ENCODE peak calls at places on chromosomes 11 and 22, in five cellular contexts. One of them, this sample, is unnamed.

GRCh38 chr11:100805509-100806199 is 118.6 kb downstream of the ARHGAP42 start:
- DNase-seq in dorsolateral prefrontal cortex: no peak
- DNase-seq in HepG2: no peak
- DNase-seq in fibroblast of lung: peak
- DNase-seq in CD8-positive, alpha-beta T cell: no peak
- DNase-seq in this sample: no peak

GRCh38 chr22:17257578-17257977 is 38.3 kb upstream of the ADA2 start:
- DNase-seq in CD8-positive, alpha-beta T cell: no peak
- DNase-seq in HepG2: no peak
- DNase-seq in dorsolateral prefrontal cortex: no peak
- DNase-seq in fibroblast of lung: no peak
- DNase-seq in this sample: no peak

GRCh38 chr22:41931701-41932269 is 5.2 kb upstream of the TNFRSF13C start:
- DNase-seq in HepG2: no peak
- DNase-seq in CD8-positive, alpha-beta T cell: no peak
- DNase-seq in dorsolateral prefrontal cortex: no peak
- DNase-seq in fibroblast of lung: no peak
- DNase-seq in this sample: no peak

GRCh38 chr22:19482297-19482696 is 2.6 kb downstream of the CDC45 start:
- DNase-seq in dorsolateral prefrontal cortex: no peak
- DNase-seq in fibroblast of lung: no peak
- DNase-seq in HepG2: no peak
- DNase-seq in CD8-positive, alpha-beta T cell: no peak
- DNase-seq in this sample: no peak

GRCh38 chr11:17532814-17533213 is 11.4 kb downstream of the USH1C start:
- DNase-seq in dorsolateral prefrontal cortex: no peak
- DNase-seq in CD8-positive, alpha-beta T cell: no peak
- DNase-seq in HepG2: peak
- DNase-seq in fibroblast of lung: no peak
- DNase-seq in this sample: no peak

GRCh38 chr11:120318906-120319305 is 6.2 kb upstream of the TLCD5 start:
- DNase-seq in HepG2: no peak
- DNase-seq in dorsolateral prefrontal cortex: no peak
- DNase-seq in fibroblast of lung: no peak
- DNase-seq in CD8-positive, alpha-beta T cell: no peak
- DNase-seq in this sample: no peak

GRCh38 chr22:37053310-37054077 is 2.0 kb downstream of the KCTD17 start:
- DNase-seq in CD8-positive, alpha-beta T cell: no peak
- DNase-seq in dorsolateral prefrontal cortex: no peak
- DNase-seq in fibroblast of lung: no peak
- DNase-seq in HepG2: no peak
- DNase-seq in this sample: no peak

GRCh38 chr22:37762389-37762836 is 45.3 kb upstream of the GCAT start:
- DNase-seq in fibroblast of lung: no peak
- DNase-seq in dorsolateral prefrontal cortex: no peak
- DNase-seq in CD8-positive, alpha-beta T cell: no peak
- DNase-seq in HepG2: no peak
- DNase-seq in this sample: no peak

GRCh38 chr11:65287601-65288000 is 25.8 kb downstream of the POLA2 start:
- DNase-seq in fibroblast of lung: no peak
- DNase-seq in dorsolateral prefrontal cortex: no peak
- DNase-seq in HepG2: no peak
- DNase-seq in CD8-positive, alpha-beta T cell: no peak
- DNase-seq in this sample: no peak

GRCh38 chr22:32649515-32650200 is 151.8 kb upstream of the TIMP3 start:
- DNase-seq in dorsolateral prefrontal cortex: no peak
- DNase-seq in fibroblast of lung: peak
- DNase-seq in HepG2: no peak
- DNase-seq in CD8-positive, alpha-beta T cell: no peak
- DNase-seq in this sample: peak

GRCh38 chr11:119081682-119082081 is 3.0 kb upstream of the HMBS start:
- DNase-seq in fibroblast of lung: no peak
- DNase-seq in dorsolateral prefrontal cortex: no peak
- DNase-seq in CD8-positive, alpha-beta T cell: no peak
- DNase-seq in HepG2: no peak
- DNase-seq in this sample: no peak

GRCh38 chr11:61999141-61999975 is 31.9 kb upstream of the FTH1 start:
- DNase-seq in dorsolateral prefrontal cortex: no peak
- DNase-seq in HepG2: peak
- DNase-seq in CD8-positive, alpha-beta T cell: no peak
- DNase-seq in fibroblast of lung: no peak
- DNase-seq in this sample: no peak

GRCh38 chr11:114036958-114037357 is 22.6 kb upstream of the ZBTB16 start:
- DNase-seq in fibroblast of lung: no peak
- DNase-seq in HepG2: no peak
- DNase-seq in dorsolateral prefrontal cortex: no peak
- DNase-seq in CD8-positive, alpha-beta T cell: no peak
- DNase-seq in this sample: no peak

GRCh38 chr11:17976651-17977050 is 36.2 kb downstream of the SERGEF start:
- DNase-seq in HepG2: no peak
- DNase-seq in CD8-positive, alpha-beta T cell: no peak
- DNase-seq in fibroblast of lung: no peak
- DNase-seq in dorsolateral prefrontal cortex: no peak
- DNase-seq in this sample: no peak

GRCh38 chr11:86743223-86744118 is 56.9 kb upstream of the PRSS23 start:
- DNase-seq in dorsolateral prefrontal cortex: no peak
- DNase-seq in fibroblast of lung: peak
- DNase-seq in CD8-positive, alpha-beta T cell: no peak
- DNase-seq in HepG2: peak
- DNase-seq in this sample: peak

GRCh38 chr11:84853841-84854497 is 773.2 kb downstream of the DLG2 start:
- DNase-seq in HepG2: no peak
- DNase-seq in CD8-positive, alpha-beta T cell: no peak
- DNase-seq in fibroblast of lung: peak
- DNase-seq in dorsolateral prefrontal cortex: no peak
- DNase-seq in this sample: no peak

GRCh38 chr11:33067294-33067693 is 27.9 kb downstream of the TCP11L1 start:
- DNase-seq in fibroblast of lung: no peak
- DNase-seq in dorsolateral prefrontal cortex: no peak
- DNase-seq in CD8-positive, alpha-beta T cell: no peak
- DNase-seq in HepG2: no peak
- DNase-seq in this sample: no peak

DNA sequence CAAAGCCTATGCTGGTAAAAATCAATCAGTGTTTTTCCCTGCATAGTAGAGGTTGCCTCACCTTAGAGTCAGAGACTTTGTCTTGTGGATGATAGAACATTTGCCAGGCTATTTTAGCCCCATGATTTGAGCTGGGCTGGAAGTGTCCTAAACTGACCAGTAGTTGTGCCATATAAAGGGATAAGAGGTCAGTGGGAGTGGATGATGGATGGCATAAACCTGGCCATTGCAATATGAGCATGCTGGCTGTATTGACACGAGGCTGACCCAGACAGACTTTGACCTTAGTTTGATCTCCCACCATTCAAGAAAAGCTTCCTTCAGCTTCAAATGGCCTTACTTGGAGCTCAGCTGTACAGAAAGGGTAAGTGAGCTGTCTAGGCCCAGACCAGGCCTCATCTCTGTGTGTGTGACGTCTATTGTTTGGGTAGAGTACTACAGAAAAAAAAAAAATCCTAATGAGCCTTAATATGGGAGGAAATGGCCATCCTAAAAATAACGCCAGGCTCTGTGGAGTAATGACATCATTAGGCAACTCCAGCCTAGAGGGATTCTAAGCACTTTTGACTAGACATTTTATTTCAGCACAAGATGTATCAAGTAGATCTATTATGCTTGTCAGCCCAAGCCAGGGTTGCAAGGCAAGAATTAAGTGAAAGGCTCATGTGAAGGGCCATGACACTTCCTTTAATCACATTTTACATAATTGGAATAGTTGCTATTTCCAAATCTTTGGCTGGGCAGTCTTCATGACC is 51.3 kb upstream of the CADM1 start:
- DNase-seq in CD8-positive, alpha-beta T cell: no peak
- DNase-seq in dorsolateral prefrontal cortex: no peak
- DNase-seq in fibroblast of lung: peak
- DNase-seq in HepG2: peak
- DNase-seq in this sample: no peak
- H3K27ac ChIP-seq in CD8-positive, alpha-beta T cell: no peak
- H3K27ac ChIP-seq in dorsolateral prefrontal cortex: no peak
- H3K27ac ChIP-seq in fibroblast of lung: no peak
- H3K27ac ChIP-seq in HepG2: no peak
- H3K27ac ChIP-seq in this sample: no peak

GRCh38 chr22:30204015-30204741 is 42.4 kb downstream of the LIF start:
- DNase-seq in CD8-positive, alpha-beta T cell: no peak
- DNase-seq in HepG2: no peak
- DNase-seq in dorsolateral prefrontal cortex: no peak
- DNase-seq in fibroblast of lung: no peak
- DNase-seq in this sample: no peak
- H3K4me3 ChIP-seq in CD8-positive, alpha-beta T cell: no peak
- H3K4me3 ChIP-seq in HepG2: no peak
- H3K4me3 ChIP-seq in dorsolateral prefrontal cortex: no peak
- H3K4me3 ChIP-seq in fibroblast of lung: no peak
- H3K4me3 ChIP-seq in this sample: no peak

GRCh38 chr11:10805741-10806140 is 3.0 kb downstream of the EIF4G2 start:
- DNase-seq in CD8-positive, alpha-beta T cell: no peak
- DNase-seq in fibroblast of lung: no peak
- DNase-seq in dorsolateral prefrontal cortex: no peak
- DNase-seq in HepG2: no peak
- DNase-seq in this sample: no peak

GRCh38 chr11:10806206-10806605 is 2.5 kb downstream of the EIF4G2 start:
- DNase-seq in HepG2: no peak
- DNase-seq in CD8-positive, alpha-beta T cell: no peak
- DNase-seq in dorsolateral prefrontal cortex: no peak
- DNase-seq in fibroblast of lung: no peak
- DNase-seq in this sample: no peak

GRCh38 chr11:10809373-10810199 is 860 bp upstream of the EIF4G2 start:
- DNase-seq in CD8-positive, alpha-beta T cell: no peak
- DNase-seq in HepG2: no peak
- DNase-seq in fibroblast of lung: peak
- DNase-seq in dorsolateral prefrontal cortex: no peak
- DNase-seq in this sample: peak

GRCh38 chr11:10807629-10808552 is 835 bp downstream of the EIF4G2 start:
- DNase-seq in CD8-positive, alpha-beta T cell: peak
- DNase-seq in HepG2: peak
- DNase-seq in fibroblast of lung: peak
- DNase-seq in dorsolateral prefrontal cortex: peak
- DNase-seq in this sample: peak

DNA sequence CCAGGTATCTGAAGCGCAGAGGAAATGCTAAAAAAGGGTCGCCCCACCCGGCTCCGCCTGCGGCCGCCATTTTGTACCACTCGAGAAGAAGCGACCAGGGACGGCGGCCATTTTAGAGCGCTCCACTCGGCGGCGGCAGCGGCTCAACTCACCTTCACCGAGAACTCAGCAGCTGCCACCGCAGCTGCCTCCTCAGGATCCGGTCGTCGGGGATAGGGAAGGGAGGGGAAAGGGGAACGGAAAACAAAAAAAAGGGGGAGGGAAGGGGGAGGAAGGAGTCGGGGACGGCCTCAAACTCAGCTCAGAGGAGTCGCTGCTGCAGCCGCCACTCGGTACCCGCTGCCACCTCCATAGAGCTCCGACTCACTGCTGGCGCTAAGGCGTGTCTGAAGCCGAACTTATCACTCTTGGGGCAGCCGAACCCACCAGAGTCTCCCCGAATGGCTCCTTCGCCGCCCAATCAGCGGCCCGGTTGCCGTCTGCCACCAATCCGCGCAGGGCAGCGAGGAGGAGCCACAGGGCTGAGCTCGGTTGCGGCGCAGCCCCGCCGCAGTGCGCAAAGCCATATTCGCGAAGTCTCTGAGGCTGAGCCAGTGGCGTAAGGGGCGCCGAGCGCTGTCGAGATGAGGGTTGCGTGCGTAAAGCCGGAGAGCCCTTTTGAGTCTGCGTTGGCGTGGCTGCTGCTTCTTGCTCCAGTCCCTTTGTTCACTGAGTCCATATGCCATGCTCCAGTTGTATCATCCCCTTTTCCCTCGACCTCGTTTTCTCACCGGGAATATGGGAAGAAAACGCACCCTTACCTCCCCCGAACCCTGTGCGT is at the start of gene EIF4G2:
- DNase-seq in dorsolateral prefrontal cortex: peak
- DNase-seq in fibroblast of lung: peak
- DNase-seq in HepG2: peak
- DNase-seq in CD8-positive, alpha-beta T cell: peak
- DNase-seq in this sample: peak
- TF ChIP-seq CTCF in dorsolateral prefrontal cortex: peak
- TF ChIP-seq CTCF in fibroblast of lung: no peak
- TF ChIP-seq CTCF in HepG2: peak
- TF ChIP-seq CTCF in CD8-positive, alpha-beta T cell: no peak
- TF ChIP-seq CTCF in this sample: peak

GRCh38 chr11:10892250-10892649 is 34.4 kb upstream of the ZBED5 start:
- DNase-seq in CD8-positive, alpha-beta T cell: no peak
- DNase-seq in HepG2: no peak
- DNase-seq in fibroblast of lung: no peak
- DNase-seq in dorsolateral prefrontal cortex: no peak
- DNase-seq in this sample: no peak

GRCh38 chr11:10891321-10891720 is 33.5 kb upstream of the ZBED5 start:
- DNase-seq in dorsolateral prefrontal cortex: no peak
- DNase-seq in fibroblast of lung: no peak
- DNase-seq in HepG2: no peak
- DNase-seq in CD8-positive, alpha-beta T cell: no peak
- DNase-seq in this sample: no peak

GRCh38 chr11:10895285-10895684 is 37.4 kb upstream of the ZBED5 start:
- DNase-seq in CD8-positive, alpha-beta T cell: no peak
- DNase-seq in fibroblast of lung: no peak
- DNase-seq in HepG2: no peak
- DNase-seq in dorsolateral prefrontal cortex: no peak
- DNase-seq in this sample: no peak

GRCh38 chr11:10894666-10895065 is 36.8 kb upstream of the ZBED5 start:
- DNase-seq in CD8-positive, alpha-beta T cell: no peak
- DNase-seq in dorsolateral prefrontal cortex: no peak
- DNase-seq in HepG2: no peak
- DNase-seq in fibroblast of lung: no peak
- DNase-seq in this sample: no peak

DNA sequence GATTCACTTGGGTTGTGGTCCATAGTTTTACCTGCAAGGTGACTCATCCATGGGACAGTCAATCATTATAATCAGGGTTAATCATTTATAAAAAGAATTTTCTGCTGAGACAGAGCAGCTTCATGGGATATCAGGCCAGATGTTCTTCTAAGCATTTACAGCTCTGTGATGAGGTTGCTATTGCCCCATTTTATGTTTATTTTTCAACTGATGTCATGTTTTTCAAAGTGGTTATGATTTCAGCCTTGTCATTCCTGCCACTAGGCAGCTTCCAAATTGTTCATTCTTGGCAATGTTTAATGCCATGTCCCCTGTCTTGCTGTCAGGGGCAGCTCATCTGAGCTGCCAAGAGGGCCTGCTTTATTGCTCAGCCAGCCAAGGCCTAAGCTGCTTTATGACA is 35.9 kb upstream of the ZBED5 start:
- DNase-seq in HepG2: peak
- DNase-seq in CD8-positive, alpha-beta T cell: no peak
- DNase-seq in dorsolateral prefrontal cortex: no peak
- DNase-seq in fibroblast of lung: peak
- DNase-seq in this sample: no peak
- H3K27ac ChIP-seq in HepG2: no peak
- H3K27ac ChIP-seq in CD8-positive, alpha-beta T cell: no peak
- H3K27ac ChIP-seq in dorsolateral prefrontal cortex: no peak
- H3K27ac ChIP-seq in fibroblast of lung: peak
- H3K27ac ChIP-seq in this sample: no peak

GRCh38 chr11:10526974-10527918 is 13.7 kb downstream of the RNF141 start:
- DNase-seq in fibroblast of lung: peak
- DNase-seq in CD8-positive, alpha-beta T cell: no peak
- DNase-seq in HepG2: no peak
- DNase-seq in dorsolateral prefrontal cortex: no peak
- DNase-seq in this sample: no peak
- H3K4me3 ChIP-seq in fibroblast of lung: no peak
- H3K4me3 ChIP-seq in CD8-positive, alpha-beta T cell: no peak
- H3K4me3 ChIP-seq in HepG2: no peak
- H3K4me3 ChIP-seq in dorsolateral prefrontal cortex: no peak
- H3K4me3 ChIP-seq in this sample: no peak

This sample was measured in upper lobe of left lung.